ENCODE peak calls at places on chromosome 17, in nine cellular contexts. X is activated CD8-positive, alpha-beta T cell treated with anti-CD3 and anti-CD28 coated beads for 36 hours; B is activated B cell treated with CpG ODN at 0.5 μM for 24 hours; W is fibroblast of the conjunctiva; L is NCI-H1930; E is amniotic stem cell; M is ELF-1; U is activated T-helper 1 cell treated with anti-CD3 and anti-CD28 coated beads, Interleukin-2, amount 50 U/mL, for 16 hours; R is occipital lobe. Z is an unnamed sample.

GRCh38 chr17:5121186-5121841 is 5.5 kb downstream of the USP6 start:
- DNase-seq in X (no peak), B (peak), W (no peak), L (no peak), E (no peak), M (no peak), U (no peak), R (no peak), Z (no peak)

GRCh38 chr17:81831957-81832607 is 1.0 kb downstream of the MCRIP1 start:
- DNase-seq in X (peak), B (peak), W (no peak), L (no peak), E (no peak), M (no peak), U (no peak), R (no peak), Z (peak)

GRCh38 chr17:2070241-2071023 is 15.5 kb downstream of the HIC1 start:
- DNase-seq in X (peak), B (no peak), W (no peak), L (no peak), E (no peak), M (no peak), U (no peak), R (no peak), Z (no peak)

GRCh38 chr17:50594040-50594618 is 33.6 kb downstream of the CACNA1G start:
- DNase-seq in X (no peak), B (no peak), W (no peak), L (no peak), E (no peak), M (no peak), U (no peak), R (no peak), Z (no peak)

GRCh38 chr17:51722994-51723393 is 435.5 kb downstream of the CA10 start:
- DNase-seq in X (no peak), B (no peak), W (no peak), L (no peak), E (no peak), M (no peak), U (no peak), R (no peak), Z (no peak)

GRCh38 chr17:60305141-60305540 is 86.8 kb downstream of the USP32 start:
- DNase-seq in X (peak), B (no peak), W (no peak), L (no peak), E (no peak), M (no peak), U (no peak), R (no peak), Z (no peak)

GRCh38 chr17:31596382-31597323 is 205.2 kb downstream of the RAB11FIP4 start:
- DNase-seq in X (peak), B (peak), W (peak), L (no peak), E (peak), M (peak), U (no peak), R (no peak), Z (no peak)

GRCh38 chr17:15494821-15495220 is 27.4 kb upstream of the CDRT4 start:
- DNase-seq in X (no peak), B (no peak), W (no peak), L (no peak), E (no peak), M (no peak), U (no peak), R (no peak), Z (no peak)

GRCh38 chr17:39943702-39944392 is 16.3 kb downstream of the LRRC3C start:
- DNase-seq in X (no peak), B (no peak), W (no peak), L (no peak), E (no peak), M (no peak), U (no peak), R (no peak), Z (no peak)

GRCh38 chr17:50028207-50029120 is 27.4 kb upstream of the ITGA3 start:
- DNase-seq in X (no peak), B (no peak), W (no peak), L (no peak), E (peak), M (peak), U (no peak), R (no peak), Z (no peak)

GRCh38 chr17:82446649-82447048 is 3.9 kb downstream of the CYBC1 start:
- DNase-seq in X (no peak), B (no peak), W (no peak), L (no peak), E (no peak), M (no peak), U (no peak), R (no peak), Z (no peak)

GRCh38 chr17:10114931-10115535 is 83.4 kb downstream of the GAS7 start:
- DNase-seq in X (peak), B (peak), W (peak), L (no peak), E (peak), M (peak), U (peak), R (peak), Z (no peak)

GRCh38 chr17:72104164-72104862 is 16.5 kb upstream of the SOX9 start:
- DNase-seq in X (no peak), B (no peak), W (no peak), L (no peak), E (no peak), M (no peak), U (no peak), R (no peak), Z (no peak)

GRCh38 chr17:42675984-42676423 is 790 bp downstream of the PLEKHH3 start:
- DNase-seq in X (no peak), B (no peak), W (no peak), L (no peak), E (peak), M (peak), U (no peak), R (no peak), Z (peak)

GRCh38 chr17:19812407-19812806 is 55.3 kb downstream of the ULK2 start:
- DNase-seq in X (peak), B (no peak), W (peak), L (no peak), E (no peak), M (no peak), U (no peak), R (peak), Z (no peak)

GRCh38 chr17:12510535-12510934 is 155.2 kb upstream of the MYOCD start:
- DNase-seq in X (no peak), B (no peak), W (no peak), L (no peak), E (no peak), M (no peak), U (no peak), R (no peak), Z (no peak)

GRCh38 chr17:34300652-34301390 is 15.3 kb downstream of the CCL11 start:
- DNase-seq in X (no peak), B (no peak), W (no peak), L (no peak), E (no peak), M (no peak), U (no peak), R (no peak), Z (no peak)

GRCh38 chr17:31556969-31557620 is 165.6 kb downstream of the RAB11FIP4 start:
- DNase-seq in X (no peak), B (no peak), W (no peak), L (no peak), E (no peak), M (peak), U (no peak), R (no peak), Z (no peak)

GRCh38 chr17:71632328-71632727 is 488.5 kb upstream of the SOX9 start:
- DNase-seq in X (no peak), B (no peak), W (no peak), L (no peak), E (no peak), M (no peak), U (no peak), R (no peak), Z (peak)

GRCh38 chr17:17462048-17462824 is 14.6 kb upstream of the MED9 start:
- DNase-seq in X (no peak), B (no peak), W (no peak), L (no peak), E (no peak), M (no peak), U (no peak), R (no peak), Z (no peak)